ENCODE peak calls at places on chromosomes 13 and 19, in eight cellular contexts. G is CD4-positive, alpha-beta memory T cell; I is sigmoid colon; R is upper lobe of right lung; F is SJSA1; V is breast epithelium; N is cardiac muscle cell; J is gastrocnemius medialis. D is an unnamed sample.

GRCh38 chr19:7953060-7953459 is 9.6 kb upstream of the TIMM44 start:
- DNase-seq in G (no peak), I (no peak), R (no peak), F (no peak), V (no peak), N (peak; percentile 81), J (no peak), D (no peak)

GRCh38 chr13:111575276-111575675 is 254.8 kb downstream of the TEX29 start:
- DNase-seq in G (no peak), I (no peak), R (no peak), F (no peak), V (no peak), N (no peak), J (no peak), D (no peak)

GRCh38 chr13:105990256-105990958 is 545.1 kb downstream of the EFNB2 start:
- DNase-seq in G (no peak), I (no peak), R (no peak), F (peak; percentile 20), V (no peak), N (no peak), J (no peak), D (no peak)

GRCh38 chr19:47618771-47619170 is 9.8 kb downstream of the BICRA start:
- DNase-seq in G (no peak), I (peak; percentile 89), R (no peak), F (no peak), V (no peak), N (peak; percentile 42), J (peak; percentile 91), D (no peak)

GRCh38 chr19:31459430-31459829 is 110.2 kb upstream of the TSHZ3 start:
- DNase-seq in G (no peak), I (no peak), R (no peak), F (no peak), V (no peak), N (no peak), J (no peak), D (no peak)

GRCh38 chr13:35723061-35723461 is 246.6 kb upstream of the MAB21L1 start:
- DNase-seq in G (no peak), I (peak; percentile 77), R (no peak), F (no peak), V (no peak), N (peak; percentile 51), J (peak; percentile 44), D (no peak)

GRCh38 chr19:18529782-18530181 is 7.9 kb upstream of the ELL start:
- DNase-seq in G (no peak), I (no peak), R (no peak), F (no peak), V (no peak), N (no peak), J (no peak), D (no peak)

GRCh38 chr13:90188237-90188636 is 1159.2 kb upstream of the MIR17HG start:
- DNase-seq in G (no peak), I (no peak), R (no peak), F (no peak), V (no peak), N (no peak), J (no peak), D (no peak)

GRCh38 chr19:55197531-55197930 is 11.8 kb downstream of the PTPRH start:
- DNase-seq in G (no peak), I (no peak), R (no peak), F (no peak), V (no peak), N (no peak), J (no peak), D (no peak)

GRCh38 chr19:2841858-2842574 is 741 bp downstream of the ZNF555 start:
- DNase-seq in G (no peak), I (no peak), R (no peak), F (no peak), V (no peak), N (no peak), J (no peak), D (no peak)

GRCh38 chr13:101455863-101456262 is 3.4 kb downstream of the ITGBL1 start:
- DNase-seq in G (no peak), I (no peak), R (no peak), F (peak; percentile 90), V (no peak), N (peak; percentile 88), J (no peak), D (no peak)

GRCh38 chr13:28729541-28729940 is 10.8 kb upstream of the SLC46A3 start:
- DNase-seq in G (no peak), I (no peak), R (no peak), F (no peak), V (no peak), N (no peak), J (no peak), D (no peak)

GRCh38 chr19:50206191-50206590 is 2.8 kb downstream of the MYH14 start:
- DNase-seq in G (no peak), I (no peak), R (no peak), F (no peak), V (no peak), N (no peak), J (no peak), D (no peak)

GRCh38 chr19:13899912-13900584 is 5.9 kb downstream of the BRME1 start:
- DNase-seq in G (no peak), I (no peak), R (no peak), F (peak; percentile 35), V (no peak), N (no peak), J (no peak), D (no peak)

GRCh38 chr13:46803586-46803985 is 6.6 kb upstream of the ESD start:
- DNase-seq in G (no peak), I (no peak), R (no peak), F (no peak), V (no peak), N (no peak), J (no peak), D (no peak)

GRCh38 chr13:110352735-110353134 is 45.7 kb downstream of the COL4A2 start:
- DNase-seq in G (no peak), I (no peak), R (no peak), F (no peak), V (no peak), N (no peak), J (no peak), D (no peak)

GRCh38 chr13:91664036-91664435 is 265.6 kb downstream of the GPC5 start:
- DNase-seq in G (no peak), I (no peak), R (no peak), F (no peak), V (no peak), N (no peak), J (no peak), D (no peak)

GRCh38 chr19:40213882-40214570 is 4.2 kb downstream of the TTC9B start:
- DNase-seq in G (no peak), I (no peak), R (no peak), F (no peak), V (no peak), N (no peak), J (no peak), D (no peak)

GRCh38 chr13:103006706-103007426 is 59.4 kb downstream of the SLC10A2 start:
- DNase-seq in G (no peak), I (no peak), R (no peak), F (no peak), V (no peak), N (no peak), J (no peak), D (no peak)

GRCh38 chr19:12195501-12195860 is 32.6 kb downstream of the ZNF136 start:
- DNase-seq in G (no peak), I (no peak), R (no peak), F (no peak), V (no peak), N (peak; percentile 27), J (no peak), D (no peak)

DNA sequence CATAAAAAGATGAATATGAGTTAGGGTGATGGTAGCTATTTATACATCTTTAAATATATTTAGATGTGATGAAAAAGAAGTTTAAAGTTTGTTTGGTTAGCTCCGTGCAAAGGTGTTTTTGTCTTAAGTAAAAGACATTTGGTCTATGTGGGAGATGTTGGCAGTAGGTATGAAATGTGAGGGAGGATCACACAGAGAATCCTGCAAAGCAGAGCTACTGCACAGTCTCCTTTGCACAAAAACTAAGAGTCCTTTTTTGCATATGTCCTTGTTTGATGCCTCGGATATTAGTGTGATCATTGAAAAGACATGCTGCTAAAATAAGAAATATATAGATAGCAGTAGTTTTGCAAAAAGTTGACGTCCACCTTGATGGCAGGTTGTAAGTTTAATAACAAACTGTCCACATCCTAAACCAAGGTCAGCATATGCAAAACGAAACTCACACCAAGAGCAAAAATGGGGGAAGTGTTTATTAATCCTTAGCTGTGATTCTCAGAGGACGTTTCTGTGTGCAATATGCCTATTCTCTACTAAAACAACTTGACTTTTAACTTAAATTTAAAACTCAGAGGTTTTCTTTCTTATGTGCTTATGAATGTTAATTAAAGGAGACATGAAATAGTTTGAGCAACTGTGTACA is 870.1 kb downstream of the PCDH9 start:
- DNase-seq in G (no peak), I (no peak), R (no peak), F (no peak), V (no peak), N (no peak), J (no peak), D (no peak)
- H3K27ac ChIP-seq in G (no peak overlapping the region), I (no peak overlapping the region), R (no peak overlapping the region), F (no peak overlapping the region), V (no peak overlapping the region), N (no peak overlapping the region), J (no peak overlapping the region), D (no peak overlapping the region)

GRCh38 chr19:49097453-49098288 is 12.4 kb downstream of the SNRNP70 start:
- DNase-seq in G (peak; percentile 71), I (peak; percentile 79), R (no peak), F (peak; percentile 76), V (peak; percentile 78), N (peak; percentile 82), J (peak; percentile 80), D (no peak)
- H3K4me1 ChIP-seq in G (no peaks in the 10 kb centered on the region), I (no peaks in the 10 kb centered on the region), R (peaks cover 3% of the 10 kb centered on the region), F (no peaks in the 10 kb centered on the region), V (no peaks in the 10 kb centered on the region), N (no peaks in the 10 kb centered on the region), J (peaks cover 50% of the 10 kb centered on the region), D (no peaks in the 10 kb centered on the region)

GRCh38 chr13:21051675-21052074 is 9.7 kb downstream of the LATS2 start:
- DNase-seq in G (no peak), I (no peak), R (no peak), F (no peak), V (no peak), N (no peak), J (no peak), D (no peak)

GRCh38 chr13:21053231-21053630 is 8.2 kb downstream of the LATS2 start:
- DNase-seq in G (no peak), I (no peak), R (no peak), F (no peak), V (no peak), N (no peak), J (no peak), D (no peak)

GRCh38 chr13:21055511-21056045 is 5.8 kb downstream of the LATS2 start:
- DNase-seq in G (no peak), I (no peak), R (no peak), F (no peak), V (no peak), N (no peak), J (peak; percentile 30), D (no peak)

GRCh38 chr13:21054313-21054712 is 7.1 kb downstream of the LATS2 start:
- DNase-seq in G (no peak), I (no peak), R (no peak), F (no peak), V (no peak), N (no peak), J (no peak), D (no peak)

GRCh38 chr13:21055016-21055415 is 6.4 kb downstream of the LATS2 start:
- DNase-seq in G (no peak), I (no peak), R (no peak), F (no peak), V (no peak), N (no peak), J (no peak), D (no peak)
- H3K27ac ChIP-seq in G (no peak overlapping the region), I (peak overlapping the region; percentile 13), R (no peak overlapping the region), F (no peak overlapping the region), V (no peak overlapping the region), N (no peak overlapping the region), J (peak overlapping the region; percentile 87), D (no peak overlapping the region)

GRCh38 chr13:99690426-99691189 is 189.3 kb downstream of the TM9SF2 start:
- DNase-seq in G (no peak), I (no peak), R (no peak), F (no peak), V (no peak), N (no peak), J (no peak), D (no peak)
- H3K4me1 ChIP-seq in G (no peaks in the 10 kb centered on the region), I (peaks cover 9% of the 10 kb centered on the region), R (no peaks in the 10 kb centered on the region), F (no peaks in the 10 kb centered on the region), V (no peaks in the 10 kb centered on the region), N (peaks cover 35% of the 10 kb centered on the region), J (peaks cover 4% of the 10 kb centered on the region), D (no peaks in the 10 kb centered on the region)